ENCODE peak calls at places on chromosomes 4 and X, in eight cellular contexts. One of them, this sample, is unnamed.

GRCh38 chrX:97039363-97040029 is 155.8 kb downstream of the RPA4 start:
- DNase-seq in PC-9: no peak
- DNase-seq in OCI-LY7: no peak
- DNase-seq in PC-3: peak; percentile 40
- DNase-seq in SK-N-SH: no peak
- DNase-seq in HCT116: no peak
- DNase-seq in GM23248: peak; percentile 13
- DNase-seq in hepatocyte: peak; percentile 42
- DNase-seq in this sample: no peak

GRCh38 chrX:133402042-133402453 is 13.2 kb downstream of the GPC4 start:
- DNase-seq in GM23248: peak; percentile 65
- DNase-seq in PC-9: no peak
- DNase-seq in PC-3: no peak
- DNase-seq in OCI-LY7: no peak
- DNase-seq in HCT116: no peak
- DNase-seq in SK-N-SH: no peak
- DNase-seq in hepatocyte: no peak
- DNase-seq in this sample: no peak

GRCh38 chrX:38282044-38282443 is 45.3 kb downstream of the RPGR start:
- DNase-seq in HCT116: no peak
- DNase-seq in SK-N-SH: no peak
- DNase-seq in PC-3: peak; percentile 7
- DNase-seq in hepatocyte: no peak
- DNase-seq in GM23248: peak; percentile 37
- DNase-seq in OCI-LY7: peak; percentile 2
- DNase-seq in PC-9: no peak
- DNase-seq in this sample: peak; percentile 30

GRCh38 chr4:98599617-98600016 is 58.8 kb downstream of the TSPAN5 start:
- DNase-seq in hepatocyte: no peak
- DNase-seq in PC-9: no peak
- DNase-seq in HCT116: no peak
- DNase-seq in SK-N-SH: no peak
- DNase-seq in OCI-LY7: no peak
- DNase-seq in GM23248: no peak
- DNase-seq in PC-3: no peak
- DNase-seq in this sample: no peak

GRCh38 chr4:147138171-147138570 is 192.5 kb upstream of the TTC29 start:
- DNase-seq in GM23248: peak; percentile 3
- DNase-seq in PC-9: no peak
- DNase-seq in HCT116: no peak
- DNase-seq in SK-N-SH: no peak
- DNase-seq in PC-3: no peak
- DNase-seq in OCI-LY7: no peak
- DNase-seq in hepatocyte: no peak
- DNase-seq in this sample: no peak

GRCh38 chrX:81120270-81120935 is 81.3 kb downstream of the HMGN5 start:
- DNase-seq in hepatocyte: no peak
- DNase-seq in HCT116: no peak
- DNase-seq in PC-9: no peak
- DNase-seq in GM23248: no peak
- DNase-seq in OCI-LY7: peak; percentile 17
- DNase-seq in SK-N-SH: no peak
- DNase-seq in PC-3: no peak
- DNase-seq in this sample: no peak

GRCh38 chr4:62548108-62548524 is 1348.0 kb downstream of the ADGRL3 start:
- DNase-seq in hepatocyte: no peak
- DNase-seq in PC-9: no peak
- DNase-seq in SK-N-SH: no peak
- DNase-seq in HCT116: no peak
- DNase-seq in PC-3: peak; percentile 98
- DNase-seq in OCI-LY7: no peak
- DNase-seq in GM23248: no peak
- DNase-seq in this sample: peak; percentile 77

GRCh38 chr4:118265312-118266144 is 87.3 kb downstream of the PRSS12 start:
- DNase-seq in GM23248: peak; percentile 17
- DNase-seq in hepatocyte: peak; percentile 31
- DNase-seq in SK-N-SH: peak; percentile 71
- DNase-seq in PC-3: no peak
- DNase-seq in OCI-LY7: no peak
- DNase-seq in HCT116: no peak
- DNase-seq in PC-9: peak; percentile 53
- DNase-seq in this sample: peak; percentile 60

GRCh38 chr4:174631901-174632758 is 109.8 kb upstream of the HPGD start:
- DNase-seq in hepatocyte: peak; percentile 68
- DNase-seq in HCT116: peak; percentile 24
- DNase-seq in PC-3: peak; percentile 50
- DNase-seq in GM23248: peak; percentile 69
- DNase-seq in SK-N-SH: peak; percentile 19
- DNase-seq in PC-9: no peak
- DNase-seq in OCI-LY7: peak; percentile 49
- DNase-seq in this sample: peak; percentile 67

GRCh38 chr4:109294006-109294405 is 8.5 kb downstream of the COL25A1 start:
- DNase-seq in SK-N-SH: peak; percentile 8
- DNase-seq in PC-9: no peak
- DNase-seq in hepatocyte: peak; percentile 15
- DNase-seq in PC-3: peak; percentile 15
- DNase-seq in HCT116: peak; percentile 21
- DNase-seq in GM23248: peak; percentile 10
- DNase-seq in OCI-LY7: peak; percentile 54
- DNase-seq in this sample: peak; percentile 87

GRCh38 chr4:8353912-8354453 is 84.4 kb downstream of the HTRA3 start:
- DNase-seq in PC-9: peak; percentile 70
- DNase-seq in GM23248: peak; percentile 68
- DNase-seq in hepatocyte: no peak
- DNase-seq in OCI-LY7: no peak
- DNase-seq in SK-N-SH: no peak
- DNase-seq in PC-3: no peak
- DNase-seq in HCT116: no peak
- DNase-seq in this sample: no peak

GRCh38 chrX:96906741-96907140 is 23.0 kb downstream of the RPA4 start:
- DNase-seq in GM23248: peak; percentile 4
- DNase-seq in PC-3: peak; percentile 2
- DNase-seq in PC-9: no peak
- DNase-seq in SK-N-SH: no peak
- DNase-seq in OCI-LY7: no peak
- DNase-seq in HCT116: no peak
- DNase-seq in hepatocyte: no peak
- DNase-seq in this sample: no peak

GRCh38 chr4:8580321-8581093 is at the start of gene GPR78:
- DNase-seq in PC-3: peak; percentile 20
- DNase-seq in hepatocyte: peak; percentile 90
- DNase-seq in PC-9: no peak
- DNase-seq in OCI-LY7: no peak
- DNase-seq in GM23248: peak; percentile 71
- DNase-seq in HCT116: no peak
- DNase-seq in SK-N-SH: peak; percentile 82
- DNase-seq in this sample: peak; percentile 95

GRCh38 chrX:17020371-17020770 is 73.9 kb downstream of the REPS2 start:
- DNase-seq in HCT116: no peak
- DNase-seq in GM23248: no peak
- DNase-seq in hepatocyte: no peak
- DNase-seq in OCI-LY7: no peak
- DNase-seq in SK-N-SH: no peak
- DNase-seq in PC-9: no peak
- DNase-seq in PC-3: no peak
- DNase-seq in this sample: no peak

DNA sequence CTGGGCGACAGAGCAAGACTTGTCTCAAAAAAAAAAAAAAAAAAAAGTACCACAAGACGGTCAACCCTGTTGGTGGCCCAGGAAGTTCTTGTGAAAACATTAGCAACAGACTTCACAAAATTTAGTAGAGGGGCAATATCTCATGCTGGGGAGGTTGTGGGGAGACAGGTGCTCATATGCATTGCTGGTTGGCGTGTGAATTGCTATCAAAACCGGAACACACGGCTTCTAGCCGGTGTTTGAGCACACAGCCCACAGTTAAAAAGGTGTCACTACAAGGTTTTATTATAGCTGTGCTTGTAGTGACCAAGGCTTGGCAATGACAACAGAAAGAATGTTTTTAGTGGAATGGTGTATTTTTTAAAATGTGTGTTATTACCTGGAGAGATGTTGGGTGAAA is 41.8 kb downstream of the SMS start:
- DNase-seq in OCI-LY7: no peak
- DNase-seq in PC-9: no peak
- DNase-seq in HCT116: no peak
- DNase-seq in SK-N-SH: no peak
- DNase-seq in PC-3: no peak
- DNase-seq in GM23248: no peak
- DNase-seq in hepatocyte: no peak
- DNase-seq in this sample: no peak
- H3K9me2 ChIP-seq in OCI-LY7: no peaks in the 10 kb centered on the region
- H3K9me2 ChIP-seq in PC-9: no peaks in the 10 kb centered on the region
- H3K9me2 ChIP-seq in HCT116: no peaks in the 10 kb centered on the region
- H3K9me2 ChIP-seq in SK-N-SH: no peaks in the 10 kb centered on the region
- H3K9me2 ChIP-seq in PC-3: no peaks in the 10 kb centered on the region
- H3K9me2 ChIP-seq in GM23248: no peaks in the 10 kb centered on the region
- H3K9me2 ChIP-seq in hepatocyte: no peaks in the 10 kb centered on the region
- H3K9me2 ChIP-seq in this sample: no peaks in the 10 kb centered on the region

GRCh38 chr4:71231073-71231752 is 107.6 kb upstream of the SLC4A4 start:
- DNase-seq in hepatocyte: peak; percentile 33
- DNase-seq in HCT116: no peak
- DNase-seq in PC-3: no peak
- DNase-seq in SK-N-SH: no peak
- DNase-seq in GM23248: peak; percentile 67
- DNase-seq in OCI-LY7: no peak
- DNase-seq in PC-9: no peak
- DNase-seq in this sample: peak; percentile 16
- H3K9me2 ChIP-seq in hepatocyte: no peaks in the 10 kb centered on the region
- H3K9me2 ChIP-seq in HCT116: no peaks in the 10 kb centered on the region
- H3K9me2 ChIP-seq in PC-3: no peaks in the 10 kb centered on the region
- H3K9me2 ChIP-seq in SK-N-SH: no peaks in the 10 kb centered on the region
- H3K9me2 ChIP-seq in GM23248: no peaks in the 10 kb centered on the region
- H3K9me2 ChIP-seq in OCI-LY7: no peaks in the 10 kb centered on the region
- H3K9me2 ChIP-seq in PC-9: no peaks in the 10 kb centered on the region
- H3K9me2 ChIP-seq in this sample: peaks cover 6% of the 10 kb centered on the region

DNA sequence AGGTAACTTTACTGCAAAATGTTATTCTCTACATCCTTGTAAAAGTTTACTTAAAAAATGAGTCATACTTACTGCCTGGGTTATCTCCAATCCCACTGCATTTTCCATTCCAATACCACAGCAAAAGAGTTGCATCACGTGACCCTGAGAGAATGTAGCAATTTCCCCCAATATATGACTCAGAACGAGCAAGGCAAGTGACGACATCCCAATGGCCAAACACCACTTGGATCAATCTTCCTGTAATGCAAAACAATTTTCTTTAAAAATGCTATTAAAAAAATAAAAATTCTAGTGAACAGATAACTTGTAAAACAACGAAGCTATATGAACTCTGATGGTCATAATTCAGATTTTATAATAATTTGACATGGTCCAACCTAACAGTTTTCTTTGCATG is 224.3 kb downstream of the DCLK2 start:
- DNase-seq in SK-N-SH: no peak
- DNase-seq in hepatocyte: peak; percentile 64
- DNase-seq in HCT116: peak; percentile 53
- DNase-seq in OCI-LY7: no peak
- DNase-seq in PC-9: peak; percentile 59
- DNase-seq in GM23248: peak; percentile 94
- DNase-seq in PC-3: peak; percentile 86
- DNase-seq in this sample: no peak
- H3K9me2 ChIP-seq in SK-N-SH: no peaks in the 10 kb centered on the region
- H3K9me2 ChIP-seq in hepatocyte: no peaks in the 10 kb centered on the region
- H3K9me2 ChIP-seq in HCT116: no peaks in the 10 kb centered on the region
- H3K9me2 ChIP-seq in OCI-LY7: no peaks in the 10 kb centered on the region
- H3K9me2 ChIP-seq in PC-9: no peaks in the 10 kb centered on the region
- H3K9me2 ChIP-seq in GM23248: no peaks in the 10 kb centered on the region
- H3K9me2 ChIP-seq in PC-3: no peaks in the 10 kb centered on the region
- H3K9me2 ChIP-seq in this sample: no peaks in the 10 kb centered on the region

DNA sequence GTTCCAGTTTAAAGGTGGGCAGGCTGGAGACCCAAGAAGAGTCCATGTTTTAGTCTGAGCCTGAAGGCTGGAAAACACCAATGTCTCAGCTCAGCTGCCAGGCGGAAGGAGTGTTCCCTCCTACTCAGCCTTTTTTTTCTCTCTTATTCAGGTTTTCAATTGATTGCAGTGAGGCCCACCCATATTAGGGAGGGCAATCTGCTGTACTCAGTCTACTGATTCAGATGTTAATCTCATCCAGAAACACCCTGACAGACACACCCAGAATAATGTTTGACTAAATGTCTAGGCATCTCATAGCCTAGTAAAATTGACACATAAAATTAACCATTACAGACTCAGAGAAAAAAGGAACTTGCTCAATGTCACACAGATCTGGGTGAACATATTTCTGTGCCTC is 347.1 kb downstream of the GBA3 start:
- DNase-seq in GM23248: no peak
- DNase-seq in PC-3: peak; percentile 43
- DNase-seq in PC-9: no peak
- DNase-seq in hepatocyte: no peak
- DNase-seq in HCT116: no peak
- DNase-seq in SK-N-SH: no peak
- DNase-seq in OCI-LY7: no peak
- DNase-seq in this sample: no peak
- H3K9me2 ChIP-seq in GM23248: no peaks in the 10 kb centered on the region
- H3K9me2 ChIP-seq in PC-3: no peaks in the 10 kb centered on the region
- H3K9me2 ChIP-seq in PC-9: no peaks in the 10 kb centered on the region
- H3K9me2 ChIP-seq in hepatocyte: no peaks in the 10 kb centered on the region
- H3K9me2 ChIP-seq in HCT116: no peaks in the 10 kb centered on the region
- H3K9me2 ChIP-seq in SK-N-SH: no peaks in the 10 kb centered on the region
- H3K9me2 ChIP-seq in OCI-LY7: no peaks in the 10 kb centered on the region
- H3K9me2 ChIP-seq in this sample: no peaks in the 10 kb centered on the region